ENCODE peak calls at places on chromosomes 12 and 14, in seven cellular contexts. P, O, L, Y, Q, R and X are unnamed samples.

GRCh38 chr12:30980886-30981662 is 54.5 kb downstream of the TSPAN11 start:
- DNase-seq in P (no peak), O (no peak), L (no peak), Y (no peak), Q (no peak), R (no peak), X (no peak)

GRCh38 chr12:202081-202731 is 11.8 kb downstream of the SLC6A12 start:
- DNase-seq in P (no peak), O (no peak), L (no peak), Y (no peak), Q (no peak), R (no peak), X (no peak)

GRCh38 chr14:70801836-70802235 is 7.5 kb downstream of the MAP3K9 start:
- DNase-seq in P (no peak), O (no peak), L (no peak), Y (no peak), Q (no peak), R (no peak), X (no peak)

GRCh38 chr12:69027411-69027811 is 94.4 kb upstream of the CPM start:
- DNase-seq in P (no peak), O (no peak), L (no peak), Y (no peak), Q (no peak), R (no peak), X (no peak)

GRCh38 chr14:50139192-50139591 is 22.8 kb upstream of the VCPKMT start:
- DNase-seq in P (no peak), O (no peak), L (no peak), Y (no peak), Q (no peak), R (peak; percentile 63), X (no peak)

GRCh38 chr12:114611145-114612018 is 72.6 kb downstream of the TBX3 start:
- DNase-seq in P (no peak), O (no peak), L (no peak), Y (no peak), Q (no peak), R (no peak), X (no peak)

GRCh38 chr14:50400461-50400860 is 3.8 kb upstream of the CDKL1 start:
- DNase-seq in P (no peak), O (no peak), L (no peak), Y (no peak), Q (no peak), R (no peak), X (no peak)

GRCh38 chr12:106974525-106974924 is 12.4 kb downstream of the MTERF2 start:
- DNase-seq in P (no peak), O (peak; percentile 44), L (no peak), Y (no peak), Q (no peak), R (no peak), X (no peak)

GRCh38 chr12:108333898-108334699 is 5.0 kb downstream of the CMKLR1 start:
- DNase-seq in P (no peak), O (peak; percentile 60), L (peak; percentile 31), Y (no peak), Q (peak; percentile 63), R (no peak), X (no peak)

GRCh38 chr12:93094988-93095737 is 166.1 kb upstream of the EEA1 start:
- DNase-seq in P (no peak), O (peak; percentile 49), L (no peak), Y (no peak), Q (no peak), R (no peak), X (no peak)

GRCh38 chr12:1473418-1473817 is 121.0 kb downstream of the FBXL14 start:
- DNase-seq in P (no peak), O (no peak), L (no peak), Y (no peak), Q (no peak), R (no peak), X (no peak)

GRCh38 chr14:68779761-68780323 is 13.0 kb downstream of the ZFP36L1 start:
- DNase-seq in P (no peak), O (no peak), L (no peak), Y (no peak), Q (no peak), R (no peak), X (no peak)

GRCh38 chr14:37116933-37117844 is 55.2 kb downstream of the SLC25A21 start:
- DNase-seq in P (peak; percentile 34), O (no peak), L (peak; percentile 37), Y (no peak), Q (no peak), R (peak; percentile 68), X (no peak)

GRCh38 chr12:6197996-6198395 is 2.2 kb upstream of the CD9 start:
- DNase-seq in P (no peak), O (no peak), L (no peak), Y (no peak), Q (no peak), R (no peak), X (no peak)

GRCh38 chr12:129401572-129401971 is 502.3 kb downstream of the TMEM132D start:
- DNase-seq in P (no peak), O (no peak), L (no peak), Y (no peak), Q (no peak), R (no peak), X (no peak)

GRCh38 chr12:49552014-49552413 is 13.2 kb downstream of the KCNH3 start:
- DNase-seq in P (no peak), O (no peak), L (no peak), Y (no peak), Q (peak; percentile 87), R (no peak), X (peak; percentile 29)

GRCh38 chr12:13173012-13173441 is 23.5 kb upstream of the EMP1 start:
- DNase-seq in P (no peak), O (no peak), L (no peak), Y (no peak), Q (no peak), R (no peak), X (no peak)

GRCh38 chr12:9669019-9669326 is 540 bp upstream of the CLEC2D start:
- DNase-seq in P (no peak), O (no peak), L (no peak), Y (no peak), Q (no peak), R (no peak), X (no peak)

GRCh38 chr14:55099741-55100140 is 29.3 kb upstream of the LGALS3 start:
- DNase-seq in P (no peak), O (no peak), L (no peak), Y (no peak), Q (no peak), R (no peak), X (no peak)

GRCh38 chr14:102821252-102821651 is 44.0 kb downstream of the TRAF3 start:
- DNase-seq in P (no peak), O (no peak), L (no peak), Y (no peak), Q (no peak), R (no peak), X (no peak)

GRCh38 chr12:93135286-93136239 is 206.5 kb upstream of the EEA1 start:
- DNase-seq in P (no peak), O (no peak), L (no peak), Y (no peak), Q (no peak), R (peak; percentile 35), X (no peak)

GRCh38 chr12:76944892-76945291 is 66.1 kb upstream of the CSRP2 start:
- DNase-seq in P (no peak), O (no peak), L (no peak), Y (no peak), Q (no peak), R (no peak), X (no peak)

GRCh38 chr14:99348816-99349609 is 77.0 kb upstream of the BCL11B start:
- DNase-seq in P (no peak), O (no peak), L (no peak), Y (no peak), Q (no peak), R (no peak), X (no peak)

GRCh38 chr12:117129391-117129790 is 30.2 kb upstream of the TESC start:
- DNase-seq in P (no peak), O (no peak), L (no peak), Y (no peak), Q (no peak), R (no peak), X (no peak)

GRCh38 chr12:62604856-62605255 is 138.2 kb downstream of the MON2 start:
- DNase-seq in P (peak; percentile 33), O (no peak), L (peak; percentile 26), Y (no peak), Q (no peak), R (no peak), X (no peak)

GRCh38 chr12:79936670-79937069 is 1.8 kb upstream of the PPP1R12A start:
- DNase-seq in P (no peak), O (no peak), L (no peak), Y (no peak), Q (no peak), R (no peak), X (no peak)

GRCh38 chr12:93582351-93582750 is 9.9 kb downstream of the SOCS2 start:
- DNase-seq in P (no peak), O (no peak), L (no peak), Y (no peak), Q (no peak), R (no peak), X (no peak)